ENCODE peak calls at places on chromosomes 1 and 21, in five cellular contexts. A, U, L, Y and K are unnamed samples.

GRCh38 chr1:95384570-95384969 is 150.6 kb downstream of the RWDD3 start:
- DNase-seq in A (no peak), U (peak; percentile 28), L (no peak), Y (peak; percentile 6), K (peak; percentile 91)

GRCh38 chr1:228978486-228979324 is 243.4 kb downstream of the RHOU start:
- DNase-seq in A (peak; percentile 81), U (peak; percentile 38), L (no peak), Y (no peak), K (no peak)

GRCh38 chr21:44903054-44903685 is 17.5 kb downstream of the ITGB2 start:
- DNase-seq in A (no peak), U (peak; percentile 16), L (no peak), Y (no peak), K (no peak)

GRCh38 chr1:232274236-232274855 is 355.6 kb downstream of the SIPA1L2 start:
- DNase-seq in A (no peak), U (no peak), L (peak; percentile 50), Y (no peak), K (no peak)

GRCh38 chr1:118588566-118588965 is 399.6 kb downstream of the TBX15 start:
- DNase-seq in A (no peak), U (no peak), L (no peak), Y (no peak), K (no peak)

GRCh38 chr1:116763116-116763786 is 9.0 kb downstream of the CD2 start:
- DNase-seq in A (no peak), U (no peak), L (no peak), Y (no peak), K (no peak)

GRCh38 chr1:41492341-41492848 is 7.9 kb upstream of the EDN2 start:
- DNase-seq in A (no peak), U (peak; percentile 12), L (no peak), Y (peak; percentile 65), K (no peak)

GRCh38 chr1:195954848-195955247 is 653.4 kb downstream of the KCNT2 start:
- DNase-seq in A (no peak), U (peak; percentile 35), L (no peak), Y (no peak), K (no peak)

GRCh38 chr1:17272641-17273040 is 23.7 kb downstream of the PADI3 start:
- DNase-seq in A (no peak), U (no peak), L (no peak), Y (no peak), K (no peak)

GRCh38 chr1:14666376-14666775 is 67.9 kb downstream of the KAZN start:
- DNase-seq in A (no peak), U (no peak), L (peak; percentile 23), Y (no peak), K (no peak)

GRCh38 chr1:64769482-64769881 is 24.6 kb downstream of the RAVER2 start:
- DNase-seq in A (no peak), U (no peak), L (no peak), Y (no peak), K (no peak)

GRCh38 chr1:104780470-104781078 is 1030.9 kb downstream of the AMY1C start:
- DNase-seq in A (no peak), U (no peak), L (peak; percentile 0), Y (peak; percentile 4), K (peak; percentile 26)

GRCh38 chr1:245986404-245987221 is 520.5 kb downstream of the SMYD3 start:
- DNase-seq in A (no peak), U (no peak), L (peak; percentile 85), Y (peak; percentile 11), K (no peak)

GRCh38 chr1:170663011-170663410 is 920 bp upstream of the PRRX1 start:
- DNase-seq in A (no peak), U (no peak), L (no peak), Y (no peak), K (no peak)

GRCh38 chr1:93665015-93665414 is 16.6 kb downstream of the BCAR3 start:
- DNase-seq in A (no peak), U (no peak), L (peak; percentile 44), Y (no peak), K (no peak)

GRCh38 chr1:185652348-185652747 is 81.8 kb upstream of the HMCN1 start:
- DNase-seq in A (no peak), U (no peak), L (no peak), Y (peak; percentile 53), K (no peak)

GRCh38 chr21:42400525-42400924 is 3.2 kb upstream of the UBASH3A start:
- DNase-seq in A (no peak), U (no peak), L (peak; percentile 65), Y (no peak), K (no peak)

GRCh38 chr1:53878492-53879105 is 11.0 kb downstream of the YIPF1 start:
- DNase-seq in A (no peak), U (no peak), L (peak; percentile 39), Y (peak; percentile 59), K (no peak)

GRCh38 chr21:44761747-44762208 is 39.8 kb downstream of the UBE2G2 start:
- DNase-seq in A (no peak), U (no peak), L (no peak), Y (no peak), K (no peak)

GRCh38 chr1:216983823-216984222 is 260.6 kb upstream of the ESRRG start:
- DNase-seq in A (no peak), U (no peak), L (no peak), Y (no peak), K (no peak)

GRCh38 chr1:6897138-6897537 is 111.9 kb downstream of the CAMTA1 start:
- DNase-seq in A (no peak), U (no peak), L (no peak), Y (no peak), K (no peak)

GRCh38 chr1:230681599-230681998 is 32.3 kb downstream of the AGT start:
- DNase-seq in A (no peak), U (no peak), L (peak; percentile 80), Y (peak; percentile 41), K (no peak)

GRCh38 chr1:162250004-162250730 is 126.5 kb downstream of the SPATA46 start:
- DNase-seq in A (no peak), U (no peak), L (no peak), Y (no peak), K (no peak)

GRCh38 chr1:77406661-77407060 is 124.8 kb downstream of the AK5 start:
- DNase-seq in A (no peak), U (no peak), L (peak; percentile 18), Y (peak; percentile 11), K (no peak)

GRCh38 chr1:192439373-192440025 is 122.7 kb downstream of the RGS21 start:
- DNase-seq in A (no peak), U (no peak), L (peak; percentile 93), Y (peak; percentile 70), K (no peak)

GRCh38 chr1:41664861-41665640 is 180.6 kb upstream of the EDN2 start:
- DNase-seq in A (no peak), U (no peak), L (peak; percentile 72), Y (peak; percentile 52), K (no peak)

GRCh38 chr1:29682918-29683314 is 446.6 kb downstream of the PTPRU start:
- DNase-seq in A (no peak), U (no peak), L (peak; percentile 43), Y (no peak), K (no peak)

GRCh38 chr1:45375104-45376090 is 35.2 kb upstream of the MUTYH start:
- DNase-seq in A (no peak), U (no peak), L (no peak), Y (no peak), K (no peak)

GRCh38 chr1:204563324-204563723 is 47.1 kb downstream of the MDM4 start:
- DNase-seq in A (no peak), U (no peak), L (no peak), Y (no peak), K (no peak)

DNA sequence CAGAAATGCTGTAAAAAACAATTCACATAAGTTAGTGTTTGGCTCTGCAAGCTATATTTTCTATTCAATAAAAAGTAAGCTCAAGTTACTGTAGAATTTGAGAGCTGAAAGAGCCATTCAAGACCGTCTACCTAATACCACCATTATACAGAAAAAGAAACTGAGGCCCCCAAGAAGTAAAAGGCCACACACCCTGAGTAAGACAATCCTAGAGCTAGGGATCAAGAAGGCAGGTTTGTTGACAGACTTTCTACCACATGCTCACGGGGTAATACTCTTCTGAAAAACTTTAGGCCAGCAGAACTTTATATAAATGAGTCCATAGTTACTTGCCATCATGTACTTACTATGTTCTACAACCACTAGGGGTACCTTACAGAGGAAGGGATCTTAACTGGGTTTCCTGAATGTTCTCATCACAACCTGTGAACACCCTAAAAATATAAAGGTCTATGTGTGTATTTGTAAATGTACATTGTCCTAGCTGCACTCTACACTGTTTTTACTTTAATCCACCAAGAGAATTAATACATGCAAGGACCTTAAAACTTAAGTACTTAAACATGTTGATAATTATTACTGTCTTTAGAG is 2.7 kb downstream of the PSMG1 start:
- DNase-seq in A (no peak), U (no peak), L (no peak), Y (peak; percentile 9), K (no peak)
- TF ChIP-seq CTCF in A (no peak), U (no peak), L (peak; percentile 26), Y (no peak), K (no peak)

GRCh38 chr1:57683037-57683928 is 259.4 kb upstream of the DAB1 start:
- DNase-seq in A (no peak), U (no peak), L (no peak), Y (no peak), K (no peak)
- TF ChIP-seq CTCF in A (no peak), U (no peak), L (no peak), Y (no peak), K (no peak)

DNA sequence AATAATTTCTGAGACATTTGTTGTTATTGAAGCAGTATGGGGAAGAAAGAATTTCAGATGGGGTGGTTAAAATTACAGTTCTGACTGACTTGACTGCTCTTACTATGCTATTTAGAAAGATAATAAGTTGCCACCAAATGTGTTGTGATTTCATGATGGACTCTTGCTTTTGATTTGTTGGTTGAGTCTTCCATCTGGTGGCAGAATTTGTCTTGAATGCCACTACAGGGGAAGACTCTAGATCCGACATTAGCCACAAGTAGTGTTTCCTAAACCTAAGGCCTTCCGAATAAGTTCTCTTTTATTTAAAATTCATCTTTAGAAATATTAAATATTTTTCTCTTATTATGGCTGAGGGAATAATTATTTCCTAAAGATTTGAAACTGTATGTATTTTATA is 190.9 kb upstream of the ADGRL4 start:
- DNase-seq in A (no peak), U (no peak), L (peak; percentile 7), Y (peak; percentile 47), K (no peak)
- TF ChIP-seq CTCF in A (no peak), U (peak; percentile 61), L (peak; percentile 15), Y (peak; percentile 53), K (peak; percentile 19)

GRCh38 chr1:219544163-219544846 is 68.6 kb downstream of the ZC3H11B start:
- DNase-seq in A (no peak), U (no peak), L (no peak), Y (peak; percentile 28), K (no peak)
- TF ChIP-seq CTCF in A (no peak), U (peak; percentile 48), L (no peak), Y (peak; percentile 38), K (no peak)

GRCh38 chr1:58233753-58234152 is 312.8 kb downstream of the OMA1 start:
- DNase-seq in A (no peak), U (no peak), L (no peak), Y (no peak), K (no peak)
- TF ChIP-seq CTCF in A (no peak), U (no peak), L (no peak), Y (no peak), K (no peak)